ENCODE peak calls at places on chromosomes 2 and 18, in nine cellular contexts. X is cardiac muscle cell, Z is OCI-LY7, U is A673, V is mucosa of descending colon, H is GM13977, N is A549, L is fibroblast of the aortic adventitia, P is neural progenitor cell. O is an unnamed sample.

GRCh38 chr2:241379481-241380480 is 23.7 kb downstream of the FARP2 start:
- DNase-seq in N (no peak), L (peak), P (no peak), Z (no peak), X (no peak), H (no peak), V (no peak), U (no peak), O (no peak)

GRCh38 chr2:43199492-43200481 is 26.6 kb downstream of the ZFP36L2 start:
- DNase-seq in P (no peak), U (no peak), X (no peak), V (no peak), H (no peak), Z (no peak), N (peak), L (no peak), O (no peak)

GRCh38 chr2:121297217-121297830 is 12.3 kb upstream of the TFCP2L1 start:
- DNase-seq in L (peak), X (peak), N (peak), H (peak), U (peak), P (peak), Z (no peak), V (no peak), O (no peak)

GRCh38 chr2:240383871-240384700 is 51.4 kb upstream of the GPC1 start:
- DNase-seq in P (no peak), Z (no peak), L (no peak), X (no peak), V (peak), N (no peak), U (no peak), H (no peak), O (no peak)

GRCh38 chr2:224328798-224329197 is 73.1 kb downstream of the FAM124B start:
- DNase-seq in L (no peak), N (no peak), P (no peak), U (no peak), Z (no peak), V (no peak), X (no peak), H (no peak), O (no peak)

GRCh38 chr2:174606336-174606735 is 8.7 kb upstream of the WIPF1 start:
- DNase-seq in H (no peak), V (no peak), Z (no peak), L (peak), N (peak), U (peak), X (no peak), P (no peak), O (no peak)

GRCh38 chr2:219025637-219026585 is 15.4 kb downstream of the CFAP65 start:
- DNase-seq in X (no peak), U (no peak), N (no peak), L (no peak), H (no peak), Z (no peak), V (no peak), P (no peak), O (no peak)

GRCh38 chr2:216235462-216235861 is 126.3 kb downstream of the XRCC5 start:
- DNase-seq in Z (no peak), U (no peak), N (no peak), V (no peak), P (no peak), H (no peak), L (no peak), X (no peak), O (no peak)

GRCh38 chr2:151029406-151030157 is 232.1 kb downstream of the RBM43 start:
- DNase-seq in N (no peak), U (no peak), X (no peak), H (no peak), V (no peak), P (no peak), L (peak), Z (no peak), O (no peak)

GRCh38 chr2:9800975-9801723 is 42.1 kb upstream of the TAF1B start:
- DNase-seq in U (peak), Z (no peak), P (no peak), N (no peak), L (peak), X (no peak), H (no peak), V (no peak), O (peak)

GRCh38 chr18:44536041-44536440 is 144.6 kb upstream of the SETBP1 start:
- DNase-seq in V (no peak), Z (no peak), H (no peak), P (no peak), X (no peak), N (no peak), U (peak), L (peak), O (no peak)

GRCh38 chr2:28547906-28548600 is 52.2 kb downstream of the PLB1 start:
- DNase-seq in X (no peak), N (no peak), U (no peak), Z (no peak), V (no peak), P (no peak), L (no peak), H (no peak), O (no peak)

GRCh38 chr2:172698041-172698863 is 37.4 kb upstream of the RAPGEF4 start:
- DNase-seq in P (no peak), U (peak), L (peak), H (peak), Z (no peak), X (no peak), N (peak), V (no peak), O (peak)

GRCh38 chr2:80086831-80087230 is 217.7 kb downstream of the LRRTM1 start:
- DNase-seq in L (peak), P (peak), X (peak), V (no peak), Z (no peak), U (peak), H (no peak), N (no peak), O (no peak)

GRCh38 chr2:160288324-160288723 is 88.3 kb upstream of the ITGB6 start:
- DNase-seq in X (no peak), U (no peak), N (no peak), L (peak), H (no peak), V (no peak), P (no peak), Z (no peak), O (no peak)

GRCh38 chr2:39370101-39370500 is 67.0 kb downstream of the MAP4K3 start:
- DNase-seq in Z (no peak), P (no peak), L (no peak), V (no peak), X (no peak), N (no peak), H (no peak), U (no peak), O (no peak)

DNA sequence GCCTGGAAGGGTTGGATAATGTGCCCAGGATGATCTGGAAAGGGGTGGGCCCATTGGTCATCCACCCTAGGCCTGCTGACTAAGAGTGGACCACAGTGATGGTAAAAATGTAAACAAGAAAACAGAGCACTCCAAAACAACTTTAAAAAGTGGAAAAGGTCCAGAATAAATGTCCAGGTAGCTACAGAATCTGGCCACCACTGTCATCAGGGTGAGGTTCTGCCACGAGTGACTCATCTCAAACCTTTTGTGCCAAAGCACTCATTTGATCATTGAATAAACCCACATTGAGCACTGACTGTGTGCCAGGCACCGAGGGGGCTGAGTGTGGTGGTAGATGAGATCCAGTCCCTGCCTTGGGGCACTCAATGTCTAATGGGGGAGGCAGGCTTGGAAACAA is 64.9 kb downstream of the EMX1 start:
- DNase-seq in H (no peak), Z (no peak), P (no peak), V (peak), U (no peak), N (no peak), X (no peak), L (no peak), O (no peak)
- TF ChIP-seq CTCF in H (no peak), Z (no peak), P (no peak), V (no peak), U (no peak), N (no peak), X (no peak), L (no peak), O (no peak)

DNA sequence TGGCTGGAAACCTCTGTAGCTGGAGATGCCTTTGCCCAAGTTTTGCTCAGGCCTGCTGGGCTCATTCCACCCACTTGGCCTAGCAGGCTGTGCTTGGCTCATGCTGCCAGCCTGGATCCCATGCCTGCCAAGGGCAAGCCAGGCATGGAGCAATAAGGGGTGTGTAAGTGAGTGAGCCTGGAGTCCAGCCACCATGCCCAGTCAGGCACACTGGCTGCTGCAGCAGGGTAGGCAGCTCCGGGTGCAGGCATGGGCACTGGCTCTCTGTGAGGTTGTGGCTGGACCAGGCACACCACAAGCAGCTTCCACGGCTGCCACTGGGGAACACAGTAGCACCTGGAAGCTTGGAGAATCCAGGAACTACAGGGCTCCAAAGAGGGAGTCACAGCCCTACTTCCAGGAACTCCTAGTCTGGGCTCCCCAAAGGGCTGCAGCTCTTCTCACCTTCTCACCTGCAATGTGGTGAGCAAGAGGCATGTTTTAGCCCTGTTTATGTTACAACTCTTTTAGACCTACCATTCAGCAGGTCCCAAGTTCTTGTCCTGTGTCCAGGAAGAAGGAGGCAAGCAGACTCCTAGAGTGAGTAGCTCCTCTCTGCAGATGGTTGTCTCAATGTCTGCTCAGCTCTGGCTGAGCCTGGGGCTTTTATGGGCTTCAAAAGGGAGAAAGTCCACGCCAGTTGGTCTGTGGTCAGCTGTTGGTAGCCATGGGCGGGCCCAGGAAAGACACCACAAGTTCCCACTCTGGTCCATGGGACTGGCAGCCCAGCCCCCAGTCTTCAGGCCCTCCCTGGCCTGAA is 147.9 kb upstream of the HS6ST1 start:
- DNase-seq in V (no peak), P (peak), N (no peak), X (no peak), L (no peak), U (no peak), H (no peak), Z (no peak), O (no peak)
- TF ChIP-seq CTCF in V (no peak), P (no peak), N (no peak), X (no peak), L (no peak), U (no peak), H (no peak), Z (no peak), O (no peak)

GRCh38 chr2:70795164-70795995 is 4.9 kb upstream of the FIGLA start:
- DNase-seq in Z (no peak), V (no peak), H (no peak), U (no peak), P (no peak), N (no peak), X (no peak), L (no peak), O (no peak)

GRCh38 chr2:70799706-70800105 is 9.3 kb upstream of the FIGLA start:
- DNase-seq in V (no peak), U (no peak), L (no peak), P (no peak), X (no peak), N (no peak), H (no peak), Z (no peak), O (no peak)

GRCh38 chr2:70796247-70796646 is 5.8 kb upstream of the FIGLA start:
- DNase-seq in U (no peak), L (no peak), N (no peak), H (no peak), X (no peak), Z (no peak), P (peak), V (no peak), O (no peak)

GRCh38 chr2:70793450-70793849 is 3.0 kb upstream of the FIGLA start:
- DNase-seq in V (no peak), N (no peak), U (no peak), P (no peak), Z (no peak), X (no peak), H (no peak), L (no peak), O (no peak)

DNA sequence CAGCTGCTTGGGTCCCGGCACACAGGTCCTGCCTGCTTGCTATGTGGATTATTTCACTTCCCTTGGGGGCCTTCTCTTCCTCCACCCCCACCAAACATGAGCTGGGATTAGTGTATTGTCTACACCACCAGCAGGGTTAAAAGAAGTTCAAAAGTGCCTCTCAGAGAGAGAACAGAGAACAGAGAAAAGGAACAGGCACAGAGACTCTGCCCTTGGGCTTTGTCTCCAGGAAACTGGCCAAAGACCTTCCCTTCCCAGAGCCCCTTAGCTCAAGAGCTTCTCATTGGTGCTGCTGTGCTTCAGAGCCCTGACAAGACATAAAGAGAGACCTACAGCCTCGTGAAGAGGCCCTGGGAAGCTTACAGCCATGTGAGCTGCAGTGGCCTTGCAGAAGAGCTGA is 7.1 kb upstream of the FIGLA start:
- DNase-seq in H (no peak), U (no peak), P (no peak), V (no peak), N (no peak), L (no peak), X (no peak), Z (no peak), O (no peak)
- TF ChIP-seq CTCF in H (no peak), U (no peak), P (no peak), V (no peak), N (no peak), L (no peak), X (no peak), Z (no peak), O (no peak)

GRCh38 chr2:158501301-158501700 is 44.5 kb downstream of the PKP4 start:
- DNase-seq in P (no peak), U (no peak), L (no peak), Z (no peak), V (no peak), H (no peak), N (no peak), X (no peak), O (no peak)
- TF ChIP-seq CTCF in P (no peak), U (no peak), L (no peak), Z (no peak), V (no peak), H (no peak), N (no peak), X (no peak), O (no peak)

DNA sequence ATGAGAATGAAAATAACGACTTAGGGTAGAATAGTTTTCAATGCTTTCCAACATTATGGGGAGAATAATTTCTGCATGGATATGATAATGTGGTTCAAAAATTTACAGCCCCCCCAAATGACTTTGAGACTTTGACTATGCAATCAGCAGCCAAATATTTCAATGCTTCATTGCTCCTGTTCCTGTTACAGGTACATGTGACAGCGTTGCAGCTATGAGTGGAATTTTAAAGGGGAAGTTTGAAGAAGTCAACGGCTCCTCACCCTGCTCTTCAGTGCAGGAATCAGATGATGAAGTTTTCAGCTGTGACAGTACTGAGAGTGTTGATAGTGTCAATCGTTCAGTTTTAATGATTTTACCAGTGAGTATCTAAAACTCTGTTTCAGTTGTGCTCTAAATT is 25.1 kb downstream of the CSRNP3 start:
- DNase-seq in V (no peak), N (no peak), X (no peak), U (no peak), L (no peak), P (no peak), H (no peak), Z (no peak), O (no peak)
- TF ChIP-seq CTCF in V (no peak), N (no peak), X (no peak), U (no peak), L (no peak), P (no peak), H (no peak), Z (no peak), O (no peak)

GRCh38 chr2:64595397-64596160 is 58.1 kb downstream of the SERTAD2 start:
- DNase-seq in N (no peak), V (no peak), X (peak), L (peak), U (peak), Z (peak), P (peak), H (no peak), O (no peak)
- TF ChIP-seq CTCF in N (peak), V (peak), X (peak), L (peak), U (peak), Z (no peak), P (peak), H (no peak), O (no peak)

GRCh38 chr2:119671011-119671410 is 8.0 kb upstream of the TMEM177 start:
- DNase-seq in V (no peak), U (no peak), L (no peak), N (no peak), P (no peak), X (no peak), Z (no peak), H (no peak), O (no peak)

GRCh38 chr2:119673796-119674195 is 5.2 kb upstream of the TMEM177 start:
- DNase-seq in L (no peak), P (no peak), X (no peak), Z (no peak), V (no peak), U (no peak), H (no peak), N (no peak), O (no peak)

GRCh38 chr2:119672161-119672862 is 6.7 kb upstream of the TMEM177 start:
- DNase-seq in Z (no peak), P (no peak), H (no peak), L (no peak), V (no peak), N (no peak), X (no peak), U (no peak), O (no peak)

GRCh38 chr2:119678021-119678656 is 862 bp upstream of the TMEM177 start:
- DNase-seq in U (no peak), H (peak), L (no peak), V (peak), Z (no peak), P (no peak), X (no peak), N (no peak), O (no peak)

GRCh38 chr2:119674711-119675500 is 4.1 kb upstream of the TMEM177 start:
- DNase-seq in V (no peak), N (no peak), U (no peak), X (no peak), L (no peak), P (peak), Z (no peak), H (no peak), O (no peak)
- TF ChIP-seq CTCF in V (no peak), N (no peak), U (no peak), X (no peak), L (no peak), P (peak), Z (no peak), H (no peak), O (no peak)

DNA sequence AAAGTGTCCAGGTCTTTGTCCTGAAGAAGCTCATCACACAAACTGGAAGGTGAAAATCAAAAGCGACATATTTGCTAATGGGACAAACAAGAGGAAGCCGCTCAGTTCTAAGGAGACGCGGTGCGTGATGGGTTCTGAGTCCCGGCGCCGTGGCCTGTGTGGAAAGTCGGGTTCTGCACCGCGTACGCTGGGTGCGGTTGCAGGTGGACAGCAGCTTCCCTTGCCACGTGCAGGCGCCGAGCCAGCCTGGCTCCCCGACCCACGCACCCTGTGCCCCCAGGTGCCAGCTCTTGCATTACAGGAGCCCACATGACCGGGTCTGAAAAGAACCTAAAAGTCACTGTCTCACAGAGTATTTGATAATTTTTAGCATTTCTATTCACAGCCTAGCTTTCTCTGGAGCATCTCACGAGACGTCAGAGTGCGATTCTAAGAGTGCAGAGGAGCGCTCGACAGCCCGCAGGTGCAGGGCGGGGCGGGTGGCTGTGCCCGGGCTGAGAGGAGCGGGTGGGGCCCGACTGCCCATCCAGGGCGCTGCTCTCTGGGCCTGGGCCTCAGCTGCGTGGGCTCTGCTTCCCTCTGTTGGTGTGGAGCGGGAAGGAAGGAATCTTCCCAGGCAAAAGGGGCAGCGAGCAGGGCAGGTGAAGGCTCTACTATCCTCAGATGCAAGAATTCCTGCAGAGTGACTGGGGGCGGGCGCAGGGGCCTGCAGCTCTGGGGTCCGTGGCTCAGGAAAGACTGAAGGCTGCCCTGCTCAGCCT is 39.4 kb downstream of the MYT1L start:
- DNase-seq in U (no peak), H (no peak), L (no peak), N (peak), X (peak), P (peak), V (no peak), Z (no peak), O (no peak)
- TF ChIP-seq CTCF in U (peak), H (no peak), L (no peak), N (no peak), X (no peak), P (peak), V (no peak), Z (no peak), O (no peak)

O was measured in GM10248.